ENCODE peak calls at places on chromosome 3, in ten cellular contexts. S is RWPE1, Z is heart right ventricle, U is nephron progenitor cell, I is psoas muscle, Y is fibroblast of villous mesenchyme, A is thyroid gland, L is sigmoid colon, Q is progenitor cell of endocrine pancreas, P is HFFc6. W is an unnamed sample.
A peak's percentile ranks its signal among the peaks of the same experiment; 100 is the strongest.

GRCh38 chr3:126474498-126475410 is 937 bp downstream of the ZXDC start:
- DNase-seq in L (peak; percentile 77), Y (peak; percentile 48), U (peak; percentile 54), S (no peak), P (peak; percentile 22), I (peak; percentile 79), A (peak; percentile 82), Q (peak; percentile 49), Z (peak; percentile 44), W (peak; percentile 72)

GRCh38 chr3:47747558-47747957 is 34.1 kb downstream of the SMARCC1 start:
- DNase-seq in I (no peak), P (no peak), A (no peak), Q (no peak), S (no peak), Y (no peak), L (no peak), Z (no peak), U (no peak), W (no peak)

GRCh38 chr3:17820704-17821103 is 78.3 kb upstream of the TBC1D5 start:
- DNase-seq in Y (no peak), U (no peak), Q (no peak), Z (no peak), A (no peak), L (no peak), S (no peak), I (no peak), P (no peak), W (no peak)

GRCh38 chr3:169658311-169658931 is 5.1 kb downstream of the MECOM start:
- DNase-seq in A (no peak), S (no peak), L (no peak), U (peak; percentile 43), Q (no peak), Y (no peak), P (no peak), Z (peak; percentile 23), I (no peak), W (peak; percentile 53)

GRCh38 chr3:168047190-168047795 is 48.4 kb downstream of the GOLIM4 start:
- DNase-seq in Z (no peak), S (peak; percentile 62), Y (peak; percentile 84), L (no peak), Q (no peak), I (no peak), A (no peak), P (peak; percentile 87), U (no peak), W (peak; percentile 36)

GRCh38 chr3:76570436-76571057 is 469.4 kb upstream of the ROBO2 start:
- DNase-seq in Z (no peak), P (peak; percentile 4), Q (no peak), U (no peak), S (peak; percentile 8), A (no peak), I (no peak), L (no peak), Y (peak; percentile 12), W (no peak)

GRCh38 chr3:148916132-148916531 is 51.0 kb downstream of the CPA3 start:
- DNase-seq in A (no peak), S (no peak), U (no peak), Z (no peak), P (no peak), Q (no peak), L (no peak), I (no peak), Y (no peak), W (no peak)

GRCh38 chr3:54918516-54918915 is 9.3 kb downstream of the LRTM1 start:
- DNase-seq in Z (no peak), U (no peak), Y (no peak), I (no peak), S (no peak), Q (no peak), A (no peak), P (no peak), L (no peak), W (no peak)

GRCh38 chr3:42098171-42098570 is 7.0 kb downstream of the TRAK1 start:
- DNase-seq in S (no peak), I (no peak), Q (no peak), U (no peak), L (no peak), Z (no peak), P (no peak), Y (no peak), A (no peak), W (no peak)

GRCh38 chr3:42095540-42095939 is 4.4 kb downstream of the TRAK1 start:
- DNase-seq in P (no peak), L (no peak), Y (no peak), Q (no peak), I (no peak), Z (no peak), U (no peak), S (no peak), A (no peak), W (no peak)

GRCh38 chr3:42099020-42099765 is 8.0 kb downstream of the TRAK1 start:
- DNase-seq in A (peak; percentile 91), L (no peak), I (no peak), Z (peak; percentile 23), Q (no peak), Y (no peak), U (no peak), P (no peak), S (no peak), W (no peak)

GRCh38 chr3:42094992-42095391 is 3.8 kb downstream of the TRAK1 start:
- DNase-seq in U (no peak), Q (no peak), Z (no peak), L (no peak), S (no peak), A (no peak), P (no peak), Y (no peak), I (no peak), W (no peak)

DNA sequence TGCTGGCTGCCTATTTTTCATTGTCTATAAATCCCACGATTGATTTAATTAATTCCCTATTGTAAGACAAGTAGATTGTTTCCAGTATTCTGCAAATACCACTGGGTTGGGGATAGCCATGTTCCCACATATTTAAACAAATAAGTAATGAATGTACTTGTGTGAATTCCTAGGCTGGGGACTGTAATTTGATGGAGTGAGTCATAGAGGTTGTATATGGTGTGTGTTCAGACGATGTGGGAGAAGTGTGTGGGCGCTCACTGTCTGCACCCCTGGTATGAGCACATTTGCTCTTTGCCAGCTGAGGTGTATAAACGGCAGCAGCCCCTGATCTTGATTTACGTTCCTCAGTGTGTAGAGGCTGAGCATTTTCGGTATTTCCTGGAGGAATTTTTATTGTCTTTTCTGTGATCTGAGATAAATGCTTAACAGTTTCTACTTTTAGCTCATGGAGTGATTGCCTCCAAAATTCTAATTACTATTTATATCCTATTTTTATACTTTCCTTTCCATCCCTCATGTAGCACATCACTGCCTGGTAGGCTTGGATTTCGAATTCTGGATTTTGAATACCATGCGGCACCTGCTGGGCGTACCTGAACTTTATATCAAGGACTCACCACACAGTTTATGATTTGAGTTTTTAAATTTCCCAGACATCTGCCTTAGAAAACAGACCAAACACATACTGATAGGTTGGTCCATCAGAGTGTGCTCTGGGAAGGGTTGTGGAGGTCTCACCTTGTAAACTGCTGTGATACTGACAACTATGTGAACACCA is 6.2 kb downstream of the TRAK1 start:
- DNase-seq in S (no peak), Y (peak; percentile 50), U (no peak), Q (no peak), L (no peak), P (peak; percentile 69), Z (no peak), A (no peak), I (no peak), W (no peak)
- TF ChIP-seq CTCF in S (no peak), Y (no peak), U (no peak), Q (no peak), L (no peak), P (no peak), Z (no peak), A (no peak), I (peak; percentile 33), W (no peak)

GRCh38 chr3:31693346-31693745 is 160.6 kb downstream of the STT3B start:
- DNase-seq in U (no peak), A (no peak), I (no peak), Z (no peak), L (no peak), Y (no peak), Q (no peak), S (no peak), P (no peak), W (no peak)

GRCh38 chr3:31696009-31696297 is 163.2 kb downstream of the STT3B start:
- DNase-seq in L (no peak), Q (no peak), Z (no peak), S (no peak), A (no peak), I (no peak), Y (no peak), P (no peak), U (no peak), W (no peak)

GRCh38 chr3:31692714-31693113 is 160.0 kb downstream of the STT3B start:
- DNase-seq in Z (no peak), A (no peak), S (no peak), U (no peak), Y (no peak), P (no peak), Q (no peak), L (no peak), I (no peak), W (no peak)

GRCh38 chr3:31696815-31697548 is 164.3 kb downstream of the STT3B start:
- DNase-seq in Y (no peak), A (no peak), Z (no peak), U (no peak), I (no peak), P (no peak), S (no peak), Q (no peak), L (no peak), W (no peak)

DNA sequence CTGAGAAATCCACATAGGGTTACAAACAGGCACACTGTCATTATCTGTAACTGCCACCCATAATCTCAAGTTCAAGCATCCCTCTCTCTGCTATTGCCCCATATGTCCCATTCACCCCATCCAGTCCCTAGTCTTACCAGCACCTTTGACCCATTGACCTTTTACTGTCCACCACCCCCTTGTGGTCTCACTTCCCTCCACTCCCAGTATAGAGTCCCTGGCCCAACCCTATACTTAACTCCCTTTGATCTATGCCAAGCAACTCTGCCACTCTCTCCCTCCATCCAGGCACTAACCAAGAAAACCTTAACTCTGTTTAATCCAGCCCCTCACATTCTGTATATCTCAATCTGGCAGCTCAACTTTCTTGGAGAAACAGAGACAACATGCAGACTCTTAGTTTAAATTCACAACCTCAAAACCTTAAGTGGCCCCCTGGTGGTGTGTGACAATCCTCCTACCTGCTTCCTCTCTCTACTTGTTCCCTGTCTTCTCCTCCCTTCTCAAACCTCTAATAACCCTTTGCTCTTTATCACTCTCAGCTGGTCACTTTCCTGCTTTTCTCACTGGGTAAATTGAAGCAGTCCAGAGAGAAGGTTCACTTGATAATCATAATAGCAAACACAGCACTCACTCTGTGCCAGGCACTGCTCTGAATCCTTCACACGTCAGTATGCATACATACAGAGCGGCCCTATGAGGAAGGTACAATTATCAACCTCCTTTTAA is 162.7 kb downstream of the STT3B start:
- DNase-seq in U (no peak), Q (no peak), S (no peak), P (no peak), I (no peak), L (no peak), Z (no peak), Y (no peak), A (no peak), W (peak; percentile 9)
- TF ChIP-seq CTCF in U (peak; percentile 26), Q (peak; percentile 47), S (no peak), P (peak; percentile 72), I (no peak), L (no peak), Z (peak; percentile 12), Y (peak; percentile 36), A (no peak), W (peak; percentile 24)

GRCh38 chr3:108493862-108494261 is 16.5 kb downstream of the MYH15 start:
- DNase-seq in U (no peak), P (peak; percentile 11), Z (peak; percentile 12), Y (no peak), A (no peak), I (no peak), Q (no peak), S (peak; percentile 15), L (no peak), W (peak; percentile 56)
- TF ChIP-seq CTCF in U (no peak), P (peak; percentile 73), Z (peak; percentile 27), Y (peak; percentile 17), A (peak; percentile 5), I (no peak), Q (peak; percentile 22), S (peak; percentile 47), L (no peak), W (no peak)

DNA sequence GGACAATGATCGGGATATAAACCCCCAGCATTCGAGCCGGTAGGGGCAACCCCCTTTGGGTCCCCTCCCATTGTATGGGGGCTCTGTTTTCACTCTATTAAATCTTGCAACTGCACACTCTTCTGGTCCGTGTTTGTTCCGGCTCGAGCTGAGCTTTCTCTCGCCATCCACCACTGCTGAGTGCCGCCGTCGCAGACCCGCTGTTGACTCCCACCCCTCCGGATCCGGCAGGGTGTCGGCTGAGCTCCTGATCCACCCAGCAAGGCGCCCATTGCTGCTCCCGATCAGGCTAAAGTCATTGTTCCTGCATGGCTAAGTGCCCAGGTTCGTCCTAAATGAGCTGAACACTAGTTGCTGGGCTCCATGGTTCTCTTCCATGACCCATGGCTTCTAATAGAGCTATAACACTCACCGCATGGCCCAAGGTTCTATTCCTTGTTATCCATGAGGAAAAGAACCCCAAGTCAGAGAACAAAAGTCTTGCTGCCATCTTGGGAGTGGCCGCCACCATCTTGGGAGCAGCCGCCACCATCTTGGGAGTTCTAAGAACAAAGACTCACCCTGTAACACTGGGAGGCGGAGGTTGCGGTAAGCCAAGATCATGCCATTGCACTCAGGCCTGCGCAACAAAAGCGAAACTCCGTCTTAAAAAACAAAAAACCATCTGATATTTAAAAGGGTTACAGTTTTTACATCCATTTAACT is 11.2 kb upstream of the EHHADH start:
- DNase-seq in Q (no peak), P (no peak), U (no peak), I (no peak), Y (no peak), A (no peak), Z (no peak), L (no peak), S (no peak), W (no peak)
- TF ChIP-seq CTCF in Q (no peak), P (no peak), U (no peak), I (no peak), Y (no peak), A (no peak), Z (no peak), L (no peak), S (no peak), W (no peak)